ENCODE peak calls at places on chromosome 9, in nine cellular contexts. Q, I, K, P, J, F, M, L and H are unnamed samples.

GRCh38 chr9:112711050-112711689 is 6.7 kb downstream of the INIP start:
- DNase-seq in Q (no peak), I (no peak), K (peak), P (no peak), J (no peak), F (no peak), M (no peak), L (no peak), H (no peak)

GRCh38 chr9:108569624-108570023 is 286.2 kb downstream of the ACTL7B start:
- DNase-seq in Q (no peak), I (no peak), K (peak), P (no peak), J (no peak), F (no peak), M (no peak), L (peak), H (no peak)

GRCh38 chr9:83956288-83957028 is 23.6 kb downstream of the HNRNPK start:
- DNase-seq in Q (peak), I (peak), K (peak), P (peak), J (peak), F (peak), M (peak), L (peak), H (peak)

GRCh38 chr9:97176206-97176605 is 131.3 kb upstream of the CCDC180 start:
- DNase-seq in Q (peak), I (no peak), K (peak), P (no peak), J (no peak), F (no peak), M (no peak), L (no peak), H (no peak)

GRCh38 chr9:71806916-71807315 is 38.6 kb upstream of the CEMIP2 start:
- DNase-seq in Q (peak), I (peak), K (peak), P (peak), J (peak), F (peak), M (peak), L (no peak), H (peak)

GRCh38 chr9:120711841-120712538 is 2.3 kb downstream of the MEGF9 start:
- DNase-seq in Q (no peak), I (no peak), K (no peak), P (no peak), J (no peak), F (no peak), M (no peak), L (no peak), H (no peak)

GRCh38 chr9:6212722-6213375 is 2.8 kb upstream of the IL33 start:
- DNase-seq in Q (no peak), I (no peak), K (no peak), P (no peak), J (no peak), F (no peak), M (no peak), L (no peak), H (no peak)

GRCh38 chr9:121744687-121745395 is 93.4 kb downstream of the DAB2IP start:
- DNase-seq in Q (no peak), I (no peak), K (no peak), P (no peak), J (no peak), F (no peak), M (no peak), L (no peak), H (no peak)

GRCh38 chr9:123399803-123400378 is 43.9 kb downstream of the CRB2 start:
- DNase-seq in Q (no peak), I (no peak), K (no peak), P (no peak), J (peak), F (no peak), M (peak), L (no peak), H (no peak)

GRCh38 chr9:132160802-132161742 is 786 bp upstream of the NTNG2 start:
- DNase-seq in Q (peak), I (peak), K (peak), P (peak), J (peak), F (no peak), M (peak), L (no peak), H (no peak)

GRCh38 chr9:21684231-21684630 is 118.2 kb upstream of the MTAP start:
- DNase-seq in Q (no peak), I (no peak), K (no peak), P (no peak), J (no peak), F (no peak), M (no peak), L (no peak), H (no peak)

GRCh38 chr9:126705767-126706697 is 92.3 kb downstream of the LMX1B start:
- DNase-seq in Q (peak), I (peak), K (peak), P (no peak), J (peak), F (no peak), M (peak), L (peak), H (peak)

GRCh38 chr9:131500377-131500776 is 2.3 kb upstream of the POMT1 start:
- DNase-seq in Q (peak), I (no peak), K (no peak), P (no peak), J (no peak), F (no peak), M (peak), L (no peak), H (peak)

GRCh38 chr9:86909388-86909787 is 37.9 kb downstream of the GAS1 start:
- DNase-seq in Q (no peak), I (no peak), K (peak), P (no peak), J (no peak), F (no peak), M (no peak), L (no peak), H (no peak)

GRCh38 chr9:134323741-134324358 is 2.4 kb upstream of the RXRA start:
- DNase-seq in Q (peak), I (no peak), K (no peak), P (peak), J (no peak), F (no peak), M (no peak), L (no peak), H (no peak)

GRCh38 chr9:96417610-96418073 is 528 bp downstream of the ZNF367 start:
- DNase-seq in Q (peak), I (no peak), K (no peak), P (no peak), J (peak), F (no peak), M (no peak), L (no peak), H (peak)

GRCh38 chr9:71694332-71694731 is 74.0 kb downstream of the CEMIP2 start:
- DNase-seq in Q (no peak), I (no peak), K (no peak), P (no peak), J (no peak), F (no peak), M (no peak), L (no peak), H (no peak)

GRCh38 chr9:12511726-12512125 is 181.5 kb upstream of the TYRP1 start:
- DNase-seq in Q (no peak), I (no peak), K (no peak), P (no peak), J (no peak), F (no peak), M (no peak), L (no peak), H (no peak)

GRCh38 chr9:127574089-127574921 is 37.8 kb upstream of the STXBP1 start:
- DNase-seq in Q (no peak), I (no peak), K (peak), P (no peak), J (peak), F (no peak), M (peak), L (peak), H (no peak)

GRCh38 chr9:136711751-136712689 is at the start of gene DIPK1B:
- DNase-seq in Q (peak), I (no peak), K (no peak), P (no peak), J (no peak), F (peak), M (no peak), L (no peak), H (no peak)

GRCh38 chr9:137085918-137086530 is 761 bp upstream of the MAN1B1 start:
- DNase-seq in Q (peak), I (no peak), K (peak), P (peak), J (no peak), F (no peak), M (peak), L (peak), H (no peak)

GRCh38 chr9:109246533-109246932 is 74.3 kb downstream of the EPB41L4B start:
- DNase-seq in Q (no peak), I (no peak), K (no peak), P (no peak), J (no peak), F (no peak), M (no peak), L (no peak), H (no peak)

GRCh38 chr9:95874989-95875304 is 544 bp upstream of the ERCC6L2 start:
- DNase-seq in Q (peak), I (peak), K (peak), P (peak), J (no peak), F (no peak), M (peak), L (peak), H (peak)

GRCh38 chr9:79480639-79481038 is 91.1 kb upstream of the TLE4 start:
- DNase-seq in Q (no peak), I (no peak), K (no peak), P (no peak), J (no peak), F (no peak), M (no peak), L (no peak), H (no peak)

GRCh38 chr9:108913391-108913790 is 20.5 kb downstream of the ELP1 start:
- DNase-seq in Q (no peak), I (no peak), K (no peak), P (no peak), J (no peak), F (no peak), M (no peak), L (no peak), H (no peak)

GRCh38 chr9:110426052-110426709 is 88.5 kb upstream of the TXNDC8 start:
- DNase-seq in Q (no peak), I (no peak), K (peak), P (no peak), J (no peak), F (no peak), M (no peak), L (no peak), H (no peak)

GRCh38 chr9:27184556-27185351 is 75.7 kb downstream of the TEK start:
- DNase-seq in Q (no peak), I (no peak), K (peak), P (peak), J (no peak), F (no peak), M (no peak), L (no peak), H (no peak)

GRCh38 chr9:102950341-102950740 is 44.8 kb upstream of the CYLC2 start:
- DNase-seq in Q (no peak), I (no peak), K (no peak), P (no peak), J (no peak), F (no peak), M (no peak), L (no peak), H (no peak)

GRCh38 chr9:93111001-93111370 is 15.0 kb downstream of the CARD19 start:
- DNase-seq in Q (peak), I (no peak), K (no peak), P (no peak), J (peak), F (no peak), M (no peak), L (peak), H (peak)

GRCh38 chr9:33192493-33193245 is 25.5 kb upstream of the B4GALT1 start:
- DNase-seq in Q (no peak), I (no peak), K (no peak), P (no peak), J (no peak), F (no peak), M (no peak), L (no peak), H (no peak)

GRCh38 chr9:114988962-114989599 is 58.7 kb upstream of the TNFSF8 start:
- DNase-seq in Q (no peak), I (no peak), K (no peak), P (no peak), J (no peak), F (no peak), M (peak), L (no peak), H (no peak)

GRCh38 chr9:38160613-38161215 is 91.7 kb upstream of the SHB start:
- DNase-seq in Q (no peak), I (peak), K (peak), P (peak), J (peak), F (peak), M (peak), L (no peak), H (peak)

GRCh38 chr9:99391937-99392574 is 170.0 kb downstream of the SEC61B start:
- DNase-seq in Q (no peak), I (no peak), K (no peak), P (no peak), J (no peak), F (no peak), M (no peak), L (no peak), H (no peak)